ENCODE peak calls at places on chromosome 9, in five cellular contexts. X is A549, R is HepG2, T is heart left ventricle, V is upper lobe of left lung. I is an unnamed sample.

GRCh38 chr9:99118782-99119466 is 14.0 kb downstream of the TGFBR1 start:
- DNase-seq in V (peak; percentile 56), X (no peak), T (no peak), R (no peak), I (no peak)

GRCh38 chr9:113508111-113508749 is 44.7 kb downstream of the RGS3 start:
- DNase-seq in V (no peak), X (peak; percentile 64), R (peak; percentile 72), T (no peak), I (no peak)

GRCh38 chr9:126449725-126450443 is 123.3 kb downstream of the MVB12B start:
- DNase-seq in V (no peak), T (no peak), R (no peak), X (no peak), I (no peak)

GRCh38 chr9:22682536-22683392 is 236.1 kb downstream of the DMRTA1 start:
- DNase-seq in R (no peak), T (no peak), X (peak; percentile 2), V (no peak), I (no peak)

GRCh38 chr9:30967484-30967883 is 1417.0 kb upstream of the ACO1 start:
- DNase-seq in R (no peak), V (no peak), T (no peak), X (peak; percentile 14), I (no peak)

GRCh38 chr9:99778829-99779228 is 42.9 kb upstream of the NR4A3 start:
- DNase-seq in T (no peak), X (no peak), V (no peak), R (no peak), I (no peak)

GRCh38 chr9:68643901-68644809 is 60.9 kb upstream of the PIP5K1B start:
- DNase-seq in R (no peak), X (no peak), V (no peak), T (no peak), I (no peak)

GRCh38 chr9:100679834-100680233 is 102.0 kb downstream of the CAVIN4 start:
- DNase-seq in R (no peak), T (no peak), X (no peak), V (no peak), I (no peak)

GRCh38 chr9:116124472-116125040 is 29.0 kb upstream of the PAPPA start:
- DNase-seq in R (no peak), T (no peak), X (no peak), V (peak; percentile 25), I (no peak)

GRCh38 chr9:26132913-26133312 is 454.7 kb upstream of the TUSC1 start:
- DNase-seq in V (no peak), T (no peak), R (no peak), X (no peak), I (no peak)

GRCh38 chr9:138047469-138048040 is 170.0 kb downstream of the CACNA1B start:
- DNase-seq in R (no peak), T (no peak), V (peak; percentile 6), X (no peak), I (no peak)

GRCh38 chr9:99373912-99374311 is 151.8 kb downstream of the SEC61B start:
- DNase-seq in T (no peak), V (no peak), X (no peak), R (no peak), I (no peak)

GRCh38 chr9:94014066-94014654 is 59.0 kb upstream of the BARX1 start:
- DNase-seq in V (no peak), T (no peak), R (peak; percentile 41), X (peak; percentile 39), I (no peak)

GRCh38 chr9:81264516-81264915 is 424.8 kb downstream of the TLE1 start:
- DNase-seq in T (peak; percentile 25), X (no peak), V (no peak), R (no peak), I (no peak)

GRCh38 chr9:16458696-16459420 is 411.6 kb downstream of the BNC2 start:
- DNase-seq in V (no peak), T (no peak), R (no peak), X (no peak), I (no peak)

GRCh38 chr9:16784002-16784401 is 86.5 kb downstream of the BNC2 start:
- DNase-seq in R (no peak), X (no peak), T (no peak), V (no peak), I (no peak)

GRCh38 chr9:27485158-27485557 is 38.9 kb upstream of the IFNK start:
- DNase-seq in T (no peak), V (no peak), R (no peak), X (no peak), I (no peak)

GRCh38 chr9:120265791-120266190 is 314.2 kb downstream of the CDK5RAP2 start:
- DNase-seq in T (peak; percentile 86), X (no peak), V (no peak), R (no peak), I (no peak)

GRCh38 chr9:95073918-95074317 is 243.6 kb downstream of the FANCC start:
- DNase-seq in X (no peak), V (peak; percentile 20), R (no peak), T (no peak), I (peak; percentile 64)

GRCh38 chr9:127567119-127567897 is 44.8 kb upstream of the STXBP1 start:
- DNase-seq in V (peak; percentile 88), X (peak; percentile 61), T (peak; percentile 77), R (no peak), I (no peak)

GRCh38 chr9:136078025-136078424 is 17.1 kb downstream of the NACC2 start:
- DNase-seq in V (no peak), T (no peak), R (no peak), X (no peak), I (no peak)

GRCh38 chr9:136075134-136075841 is 19.8 kb downstream of the NACC2 start:
- DNase-seq in T (no peak), X (no peak), R (no peak), V (no peak), I (no peak)

GRCh38 chr9:136077491-136077890 is 17.6 kb downstream of the NACC2 start:
- DNase-seq in V (no peak), R (no peak), T (no peak), X (no peak), I (no peak)

GRCh38 chr9:136075881-136076678 is 19.0 kb downstream of the NACC2 start:
- DNase-seq in X (no peak), T (no peak), V (no peak), R (no peak), I (no peak)

DNA sequence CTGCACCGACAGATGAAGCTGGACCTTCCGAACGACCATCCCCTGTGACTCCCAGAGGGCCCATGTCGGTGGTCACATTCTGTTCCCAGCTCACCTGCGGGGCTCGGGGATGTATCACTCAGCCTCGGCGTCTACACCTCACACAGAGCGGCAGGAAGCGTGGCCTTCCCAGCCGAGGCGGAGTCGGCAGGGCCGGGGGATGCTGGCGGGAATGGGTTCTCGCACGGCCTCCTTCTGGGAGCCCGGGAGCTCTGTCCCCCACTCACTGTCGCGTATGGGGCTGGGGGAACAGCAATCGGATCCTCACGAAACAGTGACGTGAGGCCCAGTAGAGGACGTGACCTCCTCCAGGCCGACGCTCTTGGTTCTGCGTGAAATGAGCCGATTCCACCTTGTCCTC is 20.4 kb downstream of the NACC2 start:
- DNase-seq in T (no peak), X (no peak), V (no peak), R (no peak), I (no peak)
- H3K4me1 ChIP-seq in T (peaks cover 8% of the 10 kb centered on the region), X (peaks cover 19% of the 10 kb centered on the region), V (peaks cover 14% of the 10 kb centered on the region), R (no peaks in the 10 kb centered on the region), I (peaks cover 11% of the 10 kb centered on the region)

DNA sequence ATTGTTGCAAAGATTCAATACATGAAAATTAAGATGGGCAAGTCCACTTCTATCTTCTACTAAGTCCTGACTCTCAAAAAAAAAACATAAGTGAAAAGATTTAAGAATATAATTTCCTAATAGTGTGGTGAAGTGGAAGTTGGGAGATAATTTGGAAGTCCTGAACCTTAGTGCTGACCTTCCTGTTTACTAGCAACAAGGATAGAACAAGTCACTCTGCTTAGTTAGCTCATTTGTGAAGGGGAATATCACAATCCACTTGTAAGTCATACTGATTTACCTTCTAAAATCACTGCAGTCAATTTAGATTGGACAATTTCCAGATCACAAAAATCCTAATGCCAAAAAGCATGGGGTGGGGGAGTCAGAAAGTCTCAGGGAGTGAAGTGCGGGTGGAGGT is 43.4 kb upstream of the PCSK5 start:
- DNase-seq in T (no peak), X (no peak), R (no peak), V (no peak), I (no peak)
- H3K27ac ChIP-seq in T (no peak overlapping the region), X (no peak overlapping the region), R (no peak overlapping the region), V (no peak overlapping the region), I (no peak overlapping the region)

GRCh38 chr9:6758418-6759113 is 793 bp downstream of the KDM4C start:
- DNase-seq in T (peak; percentile 56), R (peak; percentile 49), X (peak; percentile 61), V (peak; percentile 44), I (peak; percentile 92)
- TF ChIP-seq POLR2A in T (no peak), R (no peak), X (no peak), V (no peak), I (no peak)

GRCh38 chr9:38178282-38178681 is 109.3 kb upstream of the SHB start:
- DNase-seq in V (peak; percentile 39), X (no peak), T (no peak), R (no peak), I (no peak)
- H3K4me1 ChIP-seq in V (peaks cover 11% of the 10 kb centered on the region), X (no peaks in the 10 kb centered on the region), T (no peaks in the 10 kb centered on the region), R (no peaks in the 10 kb centered on the region), I (no peaks in the 10 kb centered on the region)

DNA sequence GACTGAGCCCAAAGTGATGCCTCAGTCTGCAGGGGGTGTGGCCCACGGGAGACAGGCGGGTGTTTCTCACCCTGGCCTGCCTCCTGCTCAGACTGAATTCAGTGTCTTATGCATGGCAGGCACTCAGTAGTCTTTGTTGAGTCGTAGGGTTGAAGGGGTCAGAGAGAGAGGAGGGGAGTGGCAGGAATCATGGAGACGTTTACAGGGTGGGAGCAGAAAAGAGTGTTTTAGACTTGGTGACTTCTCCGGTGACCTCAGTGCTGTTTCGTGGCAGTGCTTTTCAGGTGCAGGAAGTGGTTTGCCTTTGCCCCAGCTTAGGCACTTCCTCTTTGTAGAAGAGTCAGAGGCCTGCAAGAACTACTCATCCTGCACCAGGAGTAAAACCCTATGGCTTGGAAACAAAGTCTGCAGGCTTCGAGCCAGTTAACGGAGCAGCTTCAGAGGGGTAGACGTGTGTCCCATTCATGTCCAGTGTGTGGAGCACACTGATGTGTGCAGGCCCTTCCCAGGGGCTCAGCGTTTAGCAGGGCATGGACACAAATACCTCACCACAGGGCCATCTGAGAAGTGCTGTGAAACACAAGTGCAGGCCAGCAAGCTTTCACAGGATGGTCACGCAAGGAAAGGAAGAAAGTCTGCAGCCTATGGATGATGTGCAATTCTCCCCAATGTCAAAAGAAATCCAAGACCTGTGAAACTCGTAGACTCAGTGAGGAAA is 24.5 kb upstream of the SEMA4D start:
- DNase-seq in V (peak; percentile 78), R (no peak), X (no peak), T (no peak), I (no peak)
- H3K27ac ChIP-seq in V (no peak overlapping the region), R (no peak overlapping the region), X (no peak overlapping the region), T (no peak overlapping the region), I (no peak overlapping the region)